ENCODE peak calls at places on chromosomes 4 and X, in eight cellular contexts. Y is activated effector memory CD4-positive, alpha-beta T cell treated with Interleukin-2 at 50 U/mL for 16 hours; H is anterior cingulate cortex; S is substantia nigra; N is OCI-LY7; R is activated T-helper 1 cell treated with anti-CD3 and anti-CD28 coated beads, Interleukin-12 subunit alpha, Interleukin-12 subunit beta, Interleukin-2, Interleukin-4 antibody, amounts not matched to agents 30 ng/mL and 10 ng/mL and 1 ng/mL, durations not matched to agents 14 hours and 24 hours and 36 hours; G is caudate nucleus; J is occipital lobe. B is an unnamed sample.

GRCh38 chrX:2266445-2267349 is 234.1 kb downstream of the DHRSX start:
- DNase-seq in R (no peak), Y (no peak), G (no peak), H (no peak), J (no peak), S (no peak), N (no peak), B (no peak)

GRCh38 chr4:177492022-177492421 is 49.8 kb upstream of the AGA start:
- DNase-seq in N (no peak), Y (no peak), R (no peak), S (no peak), G (no peak), H (no peak), J (no peak), B (no peak)

GRCh38 chr4:11507920-11508319 is 79.2 kb upstream of the HS3ST1 start:
- DNase-seq in N (no peak), J (no peak), S (no peak), Y (no peak), H (no peak), G (no peak), R (no peak), B (no peak)

GRCh38 chrX:12962041-12962504 is 12.8 kb upstream of the TMSB4X start:
- DNase-seq in S (no peak), Y (no peak), J (no peak), H (no peak), N (no peak), G (no peak), R (no peak), B (no peak)

GRCh38 chrX:53494427-53494826 is 60.3 kb upstream of the HSD17B10 start:
- DNase-seq in G (no peak), S (no peak), N (no peak), R (no peak), Y (no peak), J (no peak), H (no peak), B (no peak)

GRCh38 chrX:69298466-69299140 is 133.3 kb upstream of the PJA1 start:
- DNase-seq in H (no peak), J (no peak), R (no peak), N (no peak), G (no peak), Y (no peak), S (no peak), B (no peak)

GRCh38 chr4:104930298-104930697 is 216.4 kb upstream of the TET2 start:
- DNase-seq in H (no peak), J (no peak), Y (no peak), G (no peak), N (no peak), R (no peak), S (no peak), B (no peak)

GRCh38 chr4:24104173-24104572 is 214.3 kb upstream of the PPARGC1A start:
- DNase-seq in Y (no peak), N (no peak), J (no peak), S (no peak), G (no peak), H (no peak), R (no peak), B (no peak)

GRCh38 chr4:143768007-143768591 is 67.6 kb upstream of the FREM3 start:
- DNase-seq in Y (no peak), G (no peak), R (no peak), S (no peak), H (no peak), J (no peak), N (no peak), B (no peak)

GRCh38 chr4:180054291-180054690 is 2188.9 kb upstream of the TENM3 start:
- DNase-seq in N (no peak), J (no peak), S (no peak), R (no peak), G (no peak), H (no peak), Y (no peak), B (no peak)

GRCh38 chrX:136768469-136769084 is 12.2 kb downstream of the ARHGEF6 start:
- DNase-seq in R (peak), S (no peak), G (no peak), H (no peak), J (no peak), Y (no peak), N (peak), B (no peak)

GRCh38 chr4:153520871-153521329 is 54.7 kb downstream of the TMEM131L start:
- DNase-seq in S (no peak), R (no peak), J (no peak), Y (no peak), G (no peak), N (no peak), H (no peak), B (no peak)

GRCh38 chrX:73851014-73852009 is 288.3 kb downstream of the CHIC1 start:
- DNase-seq in Y (no peak), N (no peak), G (peak), J (no peak), S (peak), H (no peak), R (no peak), B (peak)

GRCh38 chr4:134935320-134935719 is 733.7 kb upstream of the PABPC4L start:
- DNase-seq in J (no peak), N (peak), H (no peak), R (no peak), Y (no peak), S (no peak), G (no peak), B (no peak)

GRCh38 chr4:83320548-83320947 is 14.1 kb downstream of the HPSE start:
- DNase-seq in Y (no peak), J (no peak), G (no peak), S (no peak), R (no peak), N (no peak), H (no peak), B (peak)

GRCh38 chr4:42302348-42302747 is 94.9 kb upstream of the SHISA3 start:
- DNase-seq in H (no peak), Y (no peak), N (peak), G (peak), J (peak), R (no peak), S (peak), B (peak)

GRCh38 chr4:176432811-176433540 is 113.2 kb downstream of the SPCS3 start:
- DNase-seq in S (no peak), G (no peak), R (no peak), N (no peak), H (no peak), Y (no peak), J (no peak), B (no peak)

GRCh38 chr4:68021185-68021584 is 57.9 kb upstream of the TMPRSS11A start:
- DNase-seq in R (no peak), S (no peak), H (no peak), J (no peak), Y (no peak), G (no peak), N (no peak), B (no peak)

GRCh38 chrX:56233100-56233499 is 944 bp downstream of the KLF8 start:
- DNase-seq in G (no peak), N (no peak), Y (no peak), R (no peak), H (no peak), S (no peak), J (no peak), B (no peak)

GRCh38 chrX:72121381-72121780 is 10.3 kb downstream of the RTL5 start:
- DNase-seq in H (peak), G (no peak), Y (peak), S (no peak), R (no peak), J (peak), N (no peak), B (peak)

GRCh38 chrX:118595501-118596042 is 100.0 kb downstream of the DOCK11 start:
- DNase-seq in Y (no peak), J (no peak), R (no peak), H (no peak), G (no peak), N (no peak), S (no peak), B (no peak)

GRCh38 chr4:118865091-118865708 is 23.5 kb upstream of the SYNPO2 start:
- DNase-seq in J (no peak), G (no peak), R (no peak), S (no peak), Y (no peak), H (no peak), N (peak), B (no peak)

GRCh38 chrX:2931612-2932011 is 2.5 kb upstream of the ARSD start:
- DNase-seq in Y (no peak), H (no peak), N (no peak), S (no peak), J (no peak), R (no peak), G (no peak), B (no peak)

GRCh38 chrX:49155243-49155899 is 7.2 kb upstream of the MAGIX start:
- DNase-seq in N (peak), H (no peak), S (no peak), Y (no peak), R (peak), G (no peak), J (peak), B (no peak)

GRCh38 chr4:149835280-149835679 is 19.6 kb upstream of the IQCM start:
- DNase-seq in S (no peak), N (no peak), J (no peak), H (no peak), G (no peak), Y (no peak), R (no peak), B (no peak)

GRCh38 chr4:151671541-151672059 is 89.2 kb downstream of the GATB start:
- DNase-seq in G (no peak), S (no peak), N (no peak), J (no peak), H (no peak), Y (no peak), R (no peak), B (no peak)

GRCh38 chr4:8070751-8071718 is 87.6 kb downstream of the ABLIM2 start:
- DNase-seq in G (no peak), Y (no peak), R (no peak), J (peak), S (no peak), H (no peak), N (no peak), B (no peak)

GRCh38 chr4:75248770-75249467 is 265.3 kb downstream of the RCHY1 start:
- DNase-seq in J (no peak), H (no peak), S (no peak), N (no peak), Y (no peak), R (no peak), G (no peak), B (no peak)

GRCh38 chrX:153443476-153444332 is 2.2 kb downstream of the TREX2 start:
- DNase-seq in R (no peak), G (no peak), S (no peak), J (no peak), H (no peak), Y (no peak), N (no peak), B (peak)

GRCh38 chrX:38970845-38971244 is 169.6 kb downstream of the MID1IP1 start:
- DNase-seq in J (no peak), G (no peak), S (no peak), Y (no peak), N (no peak), H (no peak), R (no peak), B (no peak)

GRCh38 chrX:8139713-8140112 is 31.4 kb downstream of the VCX2 start:
- DNase-seq in S (no peak), G (no peak), N (no peak), R (no peak), Y (no peak), H (no peak), J (no peak), B (no peak)

GRCh38 chr4:81688085-81688484 is 216.4 kb upstream of the RASGEF1B start:
- DNase-seq in G (no peak), N (peak), R (no peak), Y (no peak), J (no peak), H (no peak), S (no peak), B (no peak)

GRCh38 chrX:6223516-6223915 is 5.2 kb downstream of the NLGN4X start:
- DNase-seq in J (no peak), S (no peak), R (no peak), H (no peak), N (no peak), Y (no peak), G (no peak), B (no peak)

GRCh38 chrX:16699389-16699788 is 13.1 kb downstream of the CTPS2 start:
- DNase-seq in N (no peak), G (no peak), J (no peak), Y (no peak), R (no peak), H (no peak), S (no peak), B (no peak)

GRCh38 chr4:137981277-137981676 is 260.9 kb downstream of the SLC7A11 start:
- DNase-seq in N (no peak), H (no peak), S (no peak), Y (no peak), R (no peak), G (no peak), J (no peak), B (no peak)